ENCODE peak calls at places on chromosomes 16 and 17, in five cellular contexts. P is GM23338, Q is Karpas-422, C is uterus, G is heart left ventricle. Y is an unnamed sample. For H3K4me1, the result is how much of the 10 kb centered on the place peaks cover.

GRCh38 chr17:82175166-82175565 is 37.5 kb downstream of the CCDC57 start:
- DNase-seq in P (no peak), Q (no peak), C (no peak), G (no peak), Y (no peak)

GRCh38 chr17:72702998-72703397 is 389.5 kb downstream of the SLC39A11 start:
- DNase-seq in P (no peak), Q (no peak), C (no peak), G (no peak), Y (no peak)

GRCh38 chr17:52105601-52106000 is 52.9 kb downstream of the CA10 start:
- DNase-seq in P (no peak), Q (no peak), C (no peak), G (no peak), Y (no peak)

GRCh38 chr16:27475561-27475960 is 73.6 kb downstream of the IL21R start:
- DNase-seq in P (no peak), Q (no peak), C (no peak), G (no peak), Y (no peak)

GRCh38 chr17:50722746-50723145 is 3.3 kb downstream of the LUC7L3 start:
- DNase-seq in P (no peak), Q (no peak), C (no peak), G (no peak), Y (no peak)

GRCh38 chr16:74556375-74556922 is 50.5 kb downstream of the GLG1 start:
- DNase-seq in P (no peak), Q (no peak), C (no peak), G (no peak), Y (no peak)

GRCh38 chr17:59423137-59423703 is 91.8 kb downstream of the YPEL2 start:
- DNase-seq in P (no peak), Q (no peak), C (peak), G (peak), Y (peak)

GRCh38 chr17:49575524-49576120 is at the start of gene NXPH3:
- DNase-seq in P (peak), Q (no peak), C (peak), G (peak), Y (peak)

GRCh38 chr17:43905400-43905984 is 1.8 kb downstream of the MPP2 start:
- DNase-seq in P (peak), Q (no peak), C (no peak), G (no peak), Y (no peak)

GRCh38 chr16:22692916-22693646 is 120.9 kb upstream of the HS3ST2 start:
- DNase-seq in P (no peak), Q (no peak), C (no peak), G (no peak), Y (no peak)

GRCh38 chr17:35254107-35254802 is 11.4 kb downstream of the SLFN5 start:
- DNase-seq in P (no peak), Q (no peak), C (peak), G (peak), Y (peak)

GRCh38 chr17:59627770-59628171 is 8.1 kb downstream of the CLTC start:
- DNase-seq in P (no peak), Q (no peak), C (no peak), G (no peak), Y (no peak)

GRCh38 chr17:3827124-3827773 is 18.8 kb downstream of the NCBP3 start:
- DNase-seq in P (peak), Q (peak), C (peak), G (no peak), Y (no peak)

GRCh38 chr17:4678448-4679026 is 25.4 kb downstream of the PELP1 start:
- DNase-seq in P (no peak), Q (no peak), C (no peak), G (no peak), Y (no peak)

GRCh38 chr16:2895813-2896212 is 12.8 kb downstream of the FLYWCH2 start:
- DNase-seq in P (no peak), Q (no peak), C (no peak), G (no peak), Y (no peak)

GRCh38 chr16:5328546-5328945 is 231.0 kb upstream of the EEF2KMT start:
- DNase-seq in P (no peak), Q (peak), C (no peak), G (no peak), Y (no peak)

GRCh38 chr16:13193721-13194120 is 292.3 kb downstream of the SHISA9 start:
- DNase-seq in P (no peak), Q (no peak), C (no peak), G (no peak), Y (no peak)

GRCh38 chr17:61251939-61252865 is 147.4 kb upstream of the TBX2 start:
- DNase-seq in P (no peak), Q (no peak), C (peak), G (peak), Y (peak)

GRCh38 chr16:85259115-85259830 is 147.0 kb upstream of the CIBAR2 start:
- DNase-seq in P (no peak), Q (no peak), C (no peak), G (no peak), Y (no peak)

GRCh38 chr17:5508855-5509254 is 22.5 kb downstream of the MIS12 start:
- DNase-seq in P (peak), Q (no peak), C (no peak), G (no peak), Y (no peak)

GRCh38 chr16:67181346-67181745 is 2.4 kb downstream of the MATCAP1 start:
- DNase-seq in P (no peak), Q (no peak), C (peak), G (no peak), Y (no peak)

DNA sequence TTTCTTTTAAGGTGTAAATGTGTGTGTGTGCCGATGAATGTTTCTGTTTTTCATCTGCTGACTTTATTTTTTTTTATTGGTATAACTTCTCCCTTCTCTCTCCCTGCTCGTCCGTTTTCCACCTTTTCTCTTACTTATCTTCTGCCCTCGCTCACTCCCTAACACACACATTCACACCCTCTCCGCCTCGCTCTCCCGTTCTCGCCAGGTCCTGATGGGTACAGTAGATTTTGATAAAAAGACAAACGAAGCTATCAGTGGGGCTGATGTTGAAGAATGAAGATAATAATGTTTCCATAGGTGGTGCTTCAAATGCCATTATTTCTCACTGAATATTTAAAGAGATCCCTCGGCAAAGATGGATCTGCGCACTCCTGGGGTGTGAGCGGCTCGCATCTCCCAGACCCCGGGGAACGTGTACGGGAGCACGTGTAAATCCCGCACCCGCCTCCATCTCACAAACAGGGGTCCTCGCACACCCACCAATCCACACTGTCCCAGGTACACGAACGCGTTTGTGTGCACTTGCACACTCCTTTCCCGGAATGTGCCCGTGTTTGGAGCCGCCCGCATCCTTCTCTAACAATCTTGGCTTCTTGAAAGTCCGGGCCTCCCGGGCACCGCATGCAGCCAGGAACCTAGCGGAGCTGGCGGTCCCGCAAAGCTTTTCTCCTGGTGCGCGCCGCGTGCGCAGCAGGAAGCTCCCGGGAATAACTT is 2.4 kb upstream of the SALL1 start:
- DNase-seq in P (peak), Q (no peak), C (peak), G (no peak), Y (no peak)
- H3K4me3 ChIP-seq in P (peak), Q (no peak), C (peak), G (no peak), Y (peak)

DNA sequence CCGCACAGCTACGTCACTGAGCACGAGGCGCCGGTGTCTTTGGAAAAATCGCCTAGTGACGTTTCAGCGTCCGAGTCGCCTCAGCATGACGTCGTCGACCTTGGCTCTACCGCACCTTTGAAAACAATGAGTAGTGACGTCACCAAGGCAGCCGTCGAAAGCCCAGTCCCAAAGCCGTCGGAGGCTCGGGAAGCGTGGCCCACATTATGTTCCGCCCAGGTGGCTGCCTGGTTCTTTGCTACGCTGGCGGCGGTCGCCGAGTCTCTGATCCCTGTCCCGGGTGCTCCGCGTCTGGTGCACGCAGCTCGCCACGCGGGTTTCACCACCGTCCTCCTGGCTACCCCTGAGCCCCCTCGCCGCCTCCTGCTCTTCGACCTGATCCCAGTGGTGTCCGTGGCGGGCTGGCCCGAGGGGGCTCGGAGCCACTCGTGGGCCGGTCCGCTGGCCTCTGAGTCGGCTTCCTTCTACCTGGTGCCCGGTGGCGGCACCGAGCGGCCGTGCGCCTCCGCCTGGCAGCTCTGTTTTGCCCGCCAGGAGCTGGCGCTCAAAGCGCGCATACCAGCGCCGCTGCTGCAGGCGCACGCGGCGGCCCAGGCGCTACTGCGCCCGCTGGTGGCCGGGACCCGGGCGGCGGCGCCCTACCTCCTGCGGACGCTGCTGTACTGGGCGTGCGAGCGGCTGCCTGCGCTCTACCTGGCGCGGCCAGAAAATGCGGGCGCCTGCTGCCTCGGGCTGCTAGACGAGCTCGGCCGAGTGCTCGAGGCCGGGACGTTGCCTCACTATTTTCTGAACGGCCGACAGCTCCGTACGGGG is 1.5 kb downstream of the TMEM102 start:
- DNase-seq in P (peak), Q (peak), C (peak), G (peak), Y (peak)
- H3K4me1 ChIP-seq in P (under half), Q (under half), C (under half), G (half or more), Y (under half)

DNA sequence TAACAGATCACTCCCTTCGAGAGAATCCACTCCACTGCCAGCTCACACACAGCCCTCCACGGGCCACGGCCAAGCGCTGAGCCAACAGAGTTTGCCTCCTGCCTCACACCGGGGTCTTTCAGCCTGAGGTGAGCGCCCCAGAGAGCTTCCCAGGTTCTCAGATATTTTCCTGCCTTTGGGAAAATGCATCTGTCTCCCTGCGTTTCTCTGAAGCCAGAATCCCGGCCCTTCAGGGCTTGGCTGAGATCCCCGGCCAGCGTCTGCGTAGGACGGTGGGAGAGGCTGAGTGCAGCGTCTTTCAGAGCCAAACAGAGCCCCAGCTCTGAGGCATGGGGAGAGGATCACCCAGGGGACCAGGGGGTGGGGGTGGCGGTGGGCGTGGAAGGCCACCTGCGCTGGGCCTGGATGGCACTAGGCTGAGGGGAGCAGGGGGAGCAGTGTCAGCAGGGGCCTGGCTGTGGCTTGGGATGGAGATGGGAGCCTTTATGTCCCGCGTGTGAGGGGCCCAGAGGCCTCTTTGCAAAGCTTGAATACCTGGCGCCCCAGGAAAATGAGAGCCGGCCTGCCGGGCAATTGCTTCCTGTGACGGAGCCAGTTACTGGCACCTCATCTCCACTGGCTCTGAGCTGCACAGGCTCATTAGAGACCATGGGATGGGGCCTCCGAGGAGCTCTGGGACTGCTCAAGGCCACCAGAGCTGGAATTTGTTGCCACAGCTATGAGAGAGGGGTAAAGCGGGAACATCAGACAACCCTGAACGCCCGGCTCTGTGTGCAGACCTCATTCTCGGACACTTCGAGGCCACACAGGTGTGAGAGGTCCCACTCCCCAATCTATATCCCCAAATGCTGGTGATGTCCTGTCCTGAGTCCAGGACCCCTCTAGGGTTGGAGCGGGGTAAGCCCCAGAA is 248.5 kb downstream of the RBFOX3 start:
- DNase-seq in P (no peak), Q (no peak), C (no peak), G (no peak), Y (no peak)
- H3K4me3 ChIP-seq in P (no peak), Q (no peak), C (no peak), G (no peak), Y (no peak)

GRCh38 chr16:68776821-68777485 is 39.9 kb downstream of the CDH1 start:
- DNase-seq in P (no peak), Q (peak), C (no peak), G (no peak), Y (no peak)
- H3K4me1 ChIP-seq in P (under half), Q (under half), C (under half), G (under half), Y (under half)

GRCh38 chr16:89764711-89765201 is 43.4 kb downstream of the ZNF276 start:
- DNase-seq in P (no peak), Q (peak), C (no peak), G (peak), Y (peak)

GRCh38 chr16:89765292-89765810 is 44.0 kb downstream of the ZNF276 start:
- DNase-seq in P (no peak), Q (no peak), C (no peak), G (no peak), Y (no peak)

GRCh38 chr16:89759742-89760366 is 38.5 kb downstream of the ZNF276 start:
- DNase-seq in P (peak), Q (peak), C (no peak), G (no peak), Y (no peak)

GRCh38 chr16:89761304-89761922 is 40.1 kb downstream of the ZNF276 start:
- DNase-seq in P (no peak), Q (no peak), C (no peak), G (no peak), Y (no peak)
- H3K4me3 ChIP-seq in P (no peak), Q (no peak), C (no peak), G (no peak), Y (no peak)

DNA sequence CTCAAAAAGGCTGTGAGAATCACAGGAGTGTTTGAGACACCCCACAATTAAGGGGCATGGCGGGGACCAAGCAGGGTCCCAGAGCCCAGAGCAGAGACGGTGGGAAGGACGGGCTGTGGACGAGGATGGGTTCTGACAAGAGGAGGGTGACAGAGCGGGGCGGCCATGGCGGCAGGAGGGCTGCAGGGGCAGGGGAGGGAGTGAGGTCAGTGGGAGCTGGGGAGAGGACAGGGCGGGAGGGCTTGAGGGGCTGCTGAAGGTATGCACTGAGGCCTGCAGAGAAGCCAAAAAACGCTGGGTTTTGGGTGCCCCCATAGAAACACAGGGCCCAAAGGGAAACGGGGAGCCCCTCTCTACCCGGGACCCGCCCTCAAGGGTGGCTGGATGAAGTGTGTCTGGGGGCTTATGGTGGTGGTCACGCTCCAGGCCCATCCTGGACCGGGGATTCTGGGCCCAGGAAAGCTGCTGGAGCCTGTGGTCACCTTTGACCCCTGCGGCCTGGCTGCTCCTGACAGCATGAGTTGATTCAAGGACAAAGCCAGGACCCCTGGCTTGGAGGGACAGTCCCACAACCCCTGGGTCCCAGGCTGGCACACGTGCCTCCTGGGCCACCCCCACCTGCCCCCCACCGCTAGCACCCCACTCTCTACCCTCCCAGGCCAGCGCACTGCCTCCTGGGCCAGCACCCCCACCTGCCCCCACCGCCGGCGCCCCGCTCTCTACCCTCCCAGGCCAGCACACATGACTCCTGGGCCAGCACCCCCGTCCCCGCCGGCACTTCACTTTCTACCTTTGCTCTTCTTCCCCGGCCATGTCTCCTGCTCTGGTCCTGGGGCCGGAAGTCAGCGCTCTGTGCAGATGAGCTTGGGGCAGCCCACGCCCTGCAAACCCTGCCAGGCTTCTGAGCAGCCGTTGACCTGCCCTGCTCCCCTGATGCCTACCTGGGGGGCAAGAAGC is 31.0 kb upstream of the ACSF3 start:
- DNase-seq in P (no peak), Q (no peak), C (no peak), G (no peak), Y (no peak)
- H3K4me1 ChIP-seq in P (under half), Q (under half), C (under half), G (under half), Y (under half)

DNA sequence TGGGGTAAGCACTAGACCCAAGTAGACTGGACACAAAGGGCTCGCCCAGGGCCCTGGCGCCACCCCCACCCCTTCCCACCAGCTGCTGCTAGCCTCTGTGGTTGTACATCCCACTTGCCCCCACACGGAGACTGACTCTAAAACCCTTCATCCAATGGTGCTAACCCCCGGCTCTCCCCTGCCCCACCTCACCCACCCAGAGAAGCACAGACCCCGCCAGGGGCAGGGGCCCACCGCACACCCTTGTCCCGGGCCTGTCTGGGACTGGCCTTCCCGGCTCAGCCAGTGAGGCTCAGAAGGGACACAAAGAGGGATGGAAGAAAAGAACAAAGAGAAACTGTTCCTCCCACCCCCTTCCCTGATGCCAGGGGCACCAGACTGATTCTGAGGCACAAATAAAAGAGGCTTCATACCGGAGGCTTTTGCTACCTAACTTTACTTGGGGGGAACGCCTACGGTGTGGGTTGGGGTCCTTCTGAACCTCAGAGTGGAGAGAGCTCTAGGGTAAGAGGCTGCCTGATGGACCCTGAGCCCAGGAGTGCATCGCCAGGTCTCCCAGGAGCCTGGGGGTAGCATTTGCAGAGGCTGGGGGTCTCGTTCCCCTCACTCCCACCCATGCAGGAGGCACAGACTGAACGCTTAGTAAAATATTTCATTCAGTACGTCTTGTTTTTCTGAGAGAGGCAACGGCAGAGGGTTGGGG is 8.2 kb downstream of the CORO6 start:
- DNase-seq in P (peak), Q (no peak), C (no peak), G (no peak), Y (no peak)
- H3K4me3 ChIP-seq in P (peak), Q (no peak), C (no peak), G (no peak), Y (peak)

Y was measured in right atrium auricular region.